ENCODE peak calls at places on chromosome 12, in eight cellular contexts. B, K, S, E, G, N, I and F are unnamed samples.

GRCh38 chr12:14999421-15000047 is 26.7 kb downstream of the PDE6H start:
- ATAC-seq in B (no peak), K (no peak), S (no peak), E (no peak), G (no peak), N (no peak), I (no peak), F (no peak)

GRCh38 chr12:29451886-29452285 is 45.6 kb downstream of the OVCH1 start:
- ATAC-seq in B (no peak), K (no peak), S (no peak), E (no peak), G (no peak), N (no peak), I (no peak), F (no peak)

GRCh38 chr12:91804533-91804932 is 341.1 kb downstream of the BTG1 start:
- ATAC-seq in B (no peak), K (no peak), S (no peak), E (no peak), G (no peak), N (no peak), I (no peak), F (no peak)

GRCh38 chr12:88339254-88339949 is 197.3 kb downstream of the TMTC3 start:
- ATAC-seq in B (no peak), K (no peak), S (no peak), E (no peak), G (no peak), N (peak), I (no peak), F (no peak)

GRCh38 chr12:21500786-21501257 is 613 bp downstream of the RECQL start:
- ATAC-seq in B (no peak), K (no peak), S (no peak), E (no peak), G (peak), N (no peak), I (no peak), F (peak)

GRCh38 chr12:15701212-15701611 is 88.0 kb downstream of the EPS8 start:
- ATAC-seq in B (peak), K (peak), S (peak), E (peak), G (peak), N (peak), I (no peak), F (peak)

GRCh38 chr12:132286912-132287311 is 42.5 kb downstream of the GALNT9 start:
- ATAC-seq in B (no peak), K (peak), S (no peak), E (no peak), G (no peak), N (no peak), I (no peak), F (no peak)

GRCh38 chr12:42961395-42961794 is 371.8 kb upstream of the PRICKLE1 start:
- ATAC-seq in B (no peak), K (no peak), S (peak), E (no peak), G (no peak), N (no peak), I (peak), F (no peak)

GRCh38 chr12:122500685-122501488 is at the start of gene ZCCHC8:
- ATAC-seq in B (peak), K (peak), S (peak), E (peak), G (peak), N (peak), I (peak), F (peak)

GRCh38 chr12:111029732-111030131 is 109.4 kb upstream of the MYL2 start:
- ATAC-seq in B (no peak), K (no peak), S (no peak), E (no peak), G (no peak), N (no peak), I (no peak), F (no peak)

GRCh38 chr12:75641031-75641780 is 129.8 kb upstream of the KRR1 start:
- ATAC-seq in B (no peak), K (peak), S (peak), E (peak), G (peak), N (peak), I (no peak), F (peak)

GRCh38 chr12:26633591-26634210 is 199.3 kb downstream of the ITPR2 start:
- ATAC-seq in B (no peak), K (peak), S (no peak), E (peak), G (no peak), N (no peak), I (no peak), F (no peak)

GRCh38 chr12:116542345-116542950 is 16.7 kb upstream of the MAP1LC3B2 start:
- ATAC-seq in B (no peak), K (no peak), S (peak), E (no peak), G (no peak), N (no peak), I (no peak), F (no peak)

GRCh38 chr12:51334774-51335173 is 10.8 kb upstream of the BIN2 start:
- ATAC-seq in B (no peak), K (no peak), S (no peak), E (no peak), G (no peak), N (no peak), I (no peak), F (no peak)

GRCh38 chr12:105204127-105204526 is 31.8 kb downstream of the APPL2 start:
- ATAC-seq in B (no peak), K (no peak), S (no peak), E (no peak), G (no peak), N (no peak), I (no peak), F (no peak)

GRCh38 chr12:49937639-49938300 is 12.8 kb upstream of the AQP2 start:
- ATAC-seq in B (no peak), K (no peak), S (no peak), E (no peak), G (no peak), N (no peak), I (no peak), F (no peak)

GRCh38 chr12:128660532-128661215 is 163.1 kb downstream of the SLC15A4 start:
- ATAC-seq in B (no peak), K (no peak), S (no peak), E (no peak), G (no peak), N (no peak), I (no peak), F (no peak)

GRCh38 chr12:108284163-108284562 is 54.9 kb downstream of the CMKLR1 start:
- ATAC-seq in B (no peak), K (no peak), S (no peak), E (no peak), G (no peak), N (no peak), I (no peak), F (no peak)

GRCh38 chr12:127998936-127999467 is 268.0 kb upstream of the TMEM132C start:
- ATAC-seq in B (no peak), K (no peak), S (no peak), E (no peak), G (no peak), N (no peak), I (no peak), F (no peak)

GRCh38 chr12:47317182-47317915 is 237.6 kb upstream of the AMIGO2 start:
- ATAC-seq in B (no peak), K (no peak), S (no peak), E (no peak), G (no peak), N (no peak), I (no peak), F (no peak)

GRCh38 chr12:1473418-1473817 is 121.0 kb downstream of the FBXL14 start:
- ATAC-seq in B (peak), K (peak), S (no peak), E (peak), G (peak), N (no peak), I (no peak), F (peak)

GRCh38 chr12:63420206-63420644 is 248.1 kb downstream of the DPY19L2 start:
- ATAC-seq in B (peak), K (no peak), S (peak), E (no peak), G (peak), N (peak), I (no peak), F (peak)

GRCh38 chr12:28497889-28498411 is 307.7 kb downstream of the CCDC91 start:
- ATAC-seq in B (no peak), K (peak), S (no peak), E (peak), G (no peak), N (peak), I (no peak), F (peak)

GRCh38 chr12:121522962-121523361 is 57.9 kb downstream of the KDM2B start:
- ATAC-seq in B (peak), K (no peak), S (peak), E (peak), G (no peak), N (no peak), I (no peak), F (no peak)

GRCh38 chr12:89333564-89334252 is 18.6 kb downstream of the DUSP6 start:
- ATAC-seq in B (peak), K (peak), S (peak), E (peak), G (peak), N (no peak), I (no peak), F (peak)

GRCh38 chr12:43115441-43116160 is 436.4 kb downstream of the ADAMTS20 start:
- ATAC-seq in B (no peak), K (no peak), S (no peak), E (no peak), G (no peak), N (no peak), I (no peak), F (no peak)

GRCh38 chr12:98814254-98814653 is 169.2 kb downstream of the APAF1 start:
- ATAC-seq in B (no peak), K (no peak), S (no peak), E (no peak), G (no peak), N (no peak), I (no peak), F (no peak)

GRCh38 chr12:114355389-114356088 is 50.4 kb downstream of the TBX5 start:
- ATAC-seq in B (peak), K (no peak), S (peak), E (no peak), G (no peak), N (peak), I (no peak), F (no peak)

GRCh38 chr12:24075650-24076049 is 126.2 kb upstream of the SOX5 start:
- ATAC-seq in B (no peak), K (no peak), S (no peak), E (no peak), G (no peak), N (peak), I (no peak), F (no peak)

GRCh38 chr12:112121780-112122565 is 3.4 kb upstream of the TRAFD1 start:
- ATAC-seq in B (peak), K (no peak), S (peak), E (no peak), G (no peak), N (peak), I (peak), F (no peak)